ENCODE peak calls at places on chromosome 18, in seven cellular contexts. One of them, this sample, is unnamed.

GRCh38 chr18:60684843-60685513 is 312.4 kb upstream of the MC4R start:
- DNase-seq in neuronal stem cell: no peak
- DNase-seq in IMR-90: peak
- DNase-seq in mesendoderm: peak
- DNase-seq in H1: no peak
- DNase-seq in H9: no peak
- DNase-seq in trophoblast cell: peak
- DNase-seq in this sample: peak

GRCh38 chr18:78293516-78293915 is 686.1 kb upstream of the SALL3 start:
- DNase-seq in neuronal stem cell: no peak
- DNase-seq in IMR-90: no peak
- DNase-seq in mesendoderm: peak
- DNase-seq in H1: no peak
- DNase-seq in H9: no peak
- DNase-seq in trophoblast cell: no peak
- DNase-seq in this sample: no peak

GRCh38 chr18:47036298-47036874 is 965 bp upstream of the ELOA2 start:
- DNase-seq in neuronal stem cell: no peak
- DNase-seq in IMR-90: peak
- DNase-seq in mesendoderm: peak
- DNase-seq in H1: no peak
- DNase-seq in H9: no peak
- DNase-seq in trophoblast cell: no peak
- DNase-seq in this sample: peak

GRCh38 chr18:29154196-29154757 is 977.3 kb upstream of the CDH2 start:
- DNase-seq in neuronal stem cell: no peak
- DNase-seq in IMR-90: peak
- DNase-seq in mesendoderm: no peak
- DNase-seq in H1: no peak
- DNase-seq in H9: no peak
- DNase-seq in trophoblast cell: peak
- DNase-seq in this sample: no peak

GRCh38 chr18:52341617-52342381 is 1.8 kb downstream of the DCC start:
- DNase-seq in neuronal stem cell: peak
- DNase-seq in IMR-90: no peak
- DNase-seq in mesendoderm: peak
- DNase-seq in H1: no peak
- DNase-seq in H9: peak
- DNase-seq in trophoblast cell: no peak
- DNase-seq in this sample: peak

GRCh38 chr18:46502444-46502843 is 154.6 kb downstream of the LOXHD1 start:
- DNase-seq in neuronal stem cell: peak
- DNase-seq in IMR-90: peak
- DNase-seq in mesendoderm: peak
- DNase-seq in H1: no peak
- DNase-seq in H9: peak
- DNase-seq in trophoblast cell: no peak
- DNase-seq in this sample: no peak

GRCh38 chr18:48828713-48829442 is 121.9 kb downstream of the SMAD7 start:
- DNase-seq in neuronal stem cell: no peak
- DNase-seq in IMR-90: no peak
- DNase-seq in mesendoderm: peak
- DNase-seq in H1: no peak
- DNase-seq in H9: peak
- DNase-seq in trophoblast cell: no peak
- DNase-seq in this sample: no peak

GRCh38 chr18:23114171-23114881 is 21.0 kb upstream of the CABLES1 start:
- DNase-seq in neuronal stem cell: no peak
- DNase-seq in IMR-90: peak
- DNase-seq in mesendoderm: no peak
- DNase-seq in H1: no peak
- DNase-seq in H9: no peak
- DNase-seq in trophoblast cell: no peak
- DNase-seq in this sample: peak

GRCh38 chr18:44130365-44130942 is 550.2 kb upstream of the SETBP1 start:
- DNase-seq in neuronal stem cell: peak
- DNase-seq in IMR-90: peak
- DNase-seq in mesendoderm: peak
- DNase-seq in H1: no peak
- DNase-seq in H9: peak
- DNase-seq in trophoblast cell: peak
- DNase-seq in this sample: peak

GRCh38 chr18:22703883-22704626 is 229.1 kb upstream of the RBBP8 start:
- DNase-seq in neuronal stem cell: peak
- DNase-seq in IMR-90: peak
- DNase-seq in mesendoderm: peak
- DNase-seq in H1: no peak
- DNase-seq in H9: no peak
- DNase-seq in trophoblast cell: peak
- DNase-seq in this sample: peak

GRCh38 chr18:10928971-10929373 is 220.4 kb downstream of the PIEZO2 start:
- DNase-seq in neuronal stem cell: no peak
- DNase-seq in IMR-90: peak
- DNase-seq in mesendoderm: no peak
- DNase-seq in H1: no peak
- DNase-seq in H9: no peak
- DNase-seq in trophoblast cell: no peak
- DNase-seq in this sample: peak

GRCh38 chr18:54946149-54946581 is 13.1 kb downstream of the CCDC68 start:
- DNase-seq in neuronal stem cell: no peak
- DNase-seq in IMR-90: peak
- DNase-seq in mesendoderm: no peak
- DNase-seq in H1: no peak
- DNase-seq in H9: no peak
- DNase-seq in trophoblast cell: peak
- DNase-seq in this sample: peak

GRCh38 chr18:63365909-63366269 is 1.1 kb downstream of the KDSR start:
- DNase-seq in neuronal stem cell: peak
- DNase-seq in IMR-90: peak
- DNase-seq in mesendoderm: no peak
- DNase-seq in H1: no peak
- DNase-seq in H9: no peak
- DNase-seq in trophoblast cell: no peak
- DNase-seq in this sample: no peak

GRCh38 chr18:13264091-13264777 is 45.7 kb downstream of the LDLRAD4 start:
- DNase-seq in neuronal stem cell: no peak
- DNase-seq in IMR-90: no peak
- DNase-seq in mesendoderm: no peak
- DNase-seq in H1: no peak
- DNase-seq in H9: peak
- DNase-seq in trophoblast cell: no peak
- DNase-seq in this sample: no peak

GRCh38 chr18:47745227-47745626 is 185.2 kb downstream of the SMAD2 start:
- DNase-seq in neuronal stem cell: no peak
- DNase-seq in IMR-90: no peak
- DNase-seq in mesendoderm: no peak
- DNase-seq in H1: no peak
- DNase-seq in H9: no peak
- DNase-seq in trophoblast cell: no peak
- DNase-seq in this sample: no peak

GRCh38 chr18:55402731-55403405 is 185.1 kb downstream of the TCF4 start:
- DNase-seq in neuronal stem cell: no peak
- DNase-seq in IMR-90: no peak
- DNase-seq in mesendoderm: no peak
- DNase-seq in H1: no peak
- DNase-seq in H9: no peak
- DNase-seq in trophoblast cell: no peak
- DNase-seq in this sample: peak

GRCh38 chr18:22465859-22466602 is 48.3 kb upstream of the CTAGE1 start:
- DNase-seq in neuronal stem cell: no peak
- DNase-seq in IMR-90: peak
- DNase-seq in mesendoderm: peak
- DNase-seq in H1: no peak
- DNase-seq in H9: no peak
- DNase-seq in trophoblast cell: peak
- DNase-seq in this sample: peak

GRCh38 chr18:48954837-48955527 is 4.2 kb upstream of the SMAD7 start:
- DNase-seq in neuronal stem cell: no peak
- DNase-seq in IMR-90: no peak
- DNase-seq in mesendoderm: no peak
- DNase-seq in H1: no peak
- DNase-seq in H9: peak
- DNase-seq in trophoblast cell: peak
- DNase-seq in this sample: no peak

DNA sequence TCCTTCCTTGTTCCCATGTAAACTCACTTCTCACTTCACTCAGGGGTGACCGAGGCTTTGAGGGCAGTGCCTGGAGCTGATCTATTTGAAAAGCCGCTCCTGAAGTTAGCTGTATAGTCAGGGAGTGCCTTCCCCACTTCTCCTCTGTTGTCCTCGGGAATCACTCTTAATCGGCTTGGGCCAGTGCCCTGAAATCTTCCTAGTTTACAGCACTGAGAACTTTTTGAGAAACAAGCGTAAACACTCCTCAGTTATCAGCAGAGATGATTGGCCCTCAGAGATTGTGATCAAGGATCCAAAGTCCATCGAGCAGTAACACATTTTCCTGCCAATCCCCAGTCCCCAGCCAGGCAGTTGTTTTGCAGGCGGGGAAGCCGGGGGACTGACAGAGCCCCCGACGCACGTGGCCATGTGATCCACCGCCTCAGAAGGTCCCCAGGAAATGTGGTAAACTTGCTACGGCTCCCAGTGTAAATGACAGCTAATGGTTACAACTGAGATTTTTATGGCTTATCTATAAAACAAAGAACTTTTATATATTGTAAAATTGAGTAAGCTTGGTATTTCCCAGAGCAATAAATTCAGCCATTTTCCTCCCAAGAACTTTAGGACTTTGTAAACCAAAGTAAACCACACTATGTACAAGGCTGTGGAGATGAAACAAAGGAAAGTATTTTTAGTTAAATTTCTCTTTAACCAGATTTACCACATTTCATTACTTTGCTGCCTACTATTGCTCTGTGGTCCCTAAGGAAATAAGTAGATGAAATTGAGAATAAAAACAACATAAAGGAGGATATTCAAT is 53.5 kb downstream of the C18orf63 start:
- DNase-seq in neuronal stem cell: no peak
- DNase-seq in IMR-90: no peak
- DNase-seq in mesendoderm: peak
- DNase-seq in H1: no peak
- DNase-seq in H9: no peak
- DNase-seq in trophoblast cell: no peak
- DNase-seq in this sample: no peak
- H3K23ac ChIP-seq in neuronal stem cell: no peak
- H3K23ac ChIP-seq in IMR-90: no peak
- H3K23ac ChIP-seq in mesendoderm: no peak
- H3K23ac ChIP-seq in H1: no peak
- H3K23ac ChIP-seq in H9: no peak
- H3K23ac ChIP-seq in trophoblast cell: no peak
- H3K23ac ChIP-seq in this sample: no peak

GRCh38 chr18:33820517-33821368 is 242.7 kb downstream of the ASXL3 start:
- DNase-seq in neuronal stem cell: no peak
- DNase-seq in IMR-90: no peak
- DNase-seq in mesendoderm: peak
- DNase-seq in H1: no peak
- DNase-seq in H9: no peak
- DNase-seq in trophoblast cell: peak
- DNase-seq in this sample: no peak

GRCh38 chr18:33817096-33817495 is 239.1 kb downstream of the ASXL3 start:
- DNase-seq in neuronal stem cell: no peak
- DNase-seq in IMR-90: peak
- DNase-seq in mesendoderm: peak
- DNase-seq in H1: peak
- DNase-seq in H9: no peak
- DNase-seq in trophoblast cell: peak
- DNase-seq in this sample: peak

GRCh38 chr18:33818145-33818544 is 240.1 kb downstream of the ASXL3 start:
- DNase-seq in neuronal stem cell: no peak
- DNase-seq in IMR-90: no peak
- DNase-seq in mesendoderm: no peak
- DNase-seq in H1: no peak
- DNase-seq in H9: no peak
- DNase-seq in trophoblast cell: no peak
- DNase-seq in this sample: no peak

GRCh38 chr18:33826151-33826550 is 248.1 kb downstream of the ASXL3 start:
- DNase-seq in neuronal stem cell: no peak
- DNase-seq in IMR-90: no peak
- DNase-seq in mesendoderm: no peak
- DNase-seq in H1: no peak
- DNase-seq in H9: no peak
- DNase-seq in trophoblast cell: no peak
- DNase-seq in this sample: no peak

GRCh38 chr18:33821503-33821902 is 243.5 kb downstream of the ASXL3 start:
- DNase-seq in neuronal stem cell: no peak
- DNase-seq in IMR-90: peak
- DNase-seq in mesendoderm: no peak
- DNase-seq in H1: no peak
- DNase-seq in H9: no peak
- DNase-seq in trophoblast cell: peak
- DNase-seq in this sample: peak
- H3K18ac ChIP-seq in neuronal stem cell: no peak
- H3K18ac ChIP-seq in IMR-90: no peak
- H3K18ac ChIP-seq in mesendoderm: no peak
- H3K18ac ChIP-seq in H1: no peak
- H3K18ac ChIP-seq in H9: no peak
- H3K18ac ChIP-seq in trophoblast cell: no peak
- H3K18ac ChIP-seq in this sample: no peak

DNA sequence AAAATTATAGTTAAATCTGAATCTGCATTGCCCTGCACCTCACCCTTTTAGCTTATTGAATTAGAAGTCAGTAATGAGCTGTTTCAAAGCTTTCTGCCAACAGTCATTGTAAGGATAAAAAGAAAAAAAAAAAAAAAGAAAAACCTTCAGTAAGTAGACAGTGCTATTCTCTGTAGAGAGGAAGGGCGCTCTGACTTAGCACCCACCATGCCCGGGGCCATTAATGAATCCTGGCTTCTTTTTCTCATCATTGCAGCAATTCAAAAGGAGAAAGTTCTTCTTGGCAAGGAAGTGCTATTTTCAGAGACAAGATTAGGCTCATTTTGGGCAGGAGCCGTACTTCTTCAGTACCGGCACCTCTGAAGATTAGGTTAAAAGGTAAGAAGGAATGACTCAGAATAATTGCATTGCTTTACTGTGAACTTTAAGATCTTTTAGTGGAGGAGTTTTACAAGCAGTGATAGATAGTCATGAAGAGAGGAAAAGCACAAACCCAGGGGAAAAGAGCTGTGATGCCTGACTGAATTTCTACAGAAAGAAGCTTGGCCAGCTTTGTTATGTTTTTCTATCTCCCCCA is 2041.2 kb upstream of the PIK3C3 start:
- DNase-seq in neuronal stem cell: no peak
- DNase-seq in IMR-90: no peak
- DNase-seq in mesendoderm: no peak
- DNase-seq in H1: no peak
- DNase-seq in H9: no peak
- DNase-seq in trophoblast cell: no peak
- DNase-seq in this sample: no peak
- H3K23ac ChIP-seq in neuronal stem cell: no peak
- H3K23ac ChIP-seq in IMR-90: no peak
- H3K23ac ChIP-seq in mesendoderm: no peak
- H3K23ac ChIP-seq in H1: no peak
- H3K23ac ChIP-seq in H9: no peak
- H3K23ac ChIP-seq in trophoblast cell: no peak
- H3K23ac ChIP-seq in this sample: no peak

DNA sequence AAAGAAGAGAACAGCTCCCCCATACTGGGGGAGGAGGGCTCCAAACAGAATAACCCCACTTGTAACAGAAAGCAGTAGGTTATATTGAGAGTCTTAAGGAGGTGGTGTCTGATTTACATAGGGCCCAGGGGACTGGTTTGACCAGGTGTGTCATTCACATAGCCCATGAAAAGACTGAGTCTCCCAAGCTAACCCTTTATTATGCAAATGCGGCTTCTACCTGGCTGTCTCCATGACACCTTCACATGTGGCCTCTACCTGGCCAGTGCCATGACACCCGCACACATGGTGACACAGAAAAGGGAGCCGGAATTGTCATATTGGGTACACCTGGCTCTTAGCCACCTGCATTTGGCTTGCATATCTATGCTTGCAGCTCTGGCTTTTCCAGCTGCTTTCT is 1057.2 kb upstream of the PIK3C3 start:
- DNase-seq in neuronal stem cell: no peak
- DNase-seq in IMR-90: no peak
- DNase-seq in mesendoderm: no peak
- DNase-seq in H1: no peak
- DNase-seq in H9: peak
- DNase-seq in trophoblast cell: no peak
- DNase-seq in this sample: no peak
- H3K18ac ChIP-seq in neuronal stem cell: no peak
- H3K18ac ChIP-seq in IMR-90: no peak
- H3K18ac ChIP-seq in mesendoderm: no peak
- H3K18ac ChIP-seq in H1: peak
- H3K18ac ChIP-seq in H9: no peak
- H3K18ac ChIP-seq in trophoblast cell: no peak
- H3K18ac ChIP-seq in this sample: no peak

This sample was measured in mesenchymal stem cell.